ENCODE peak calls at places on chromosomes 12 and 14, in four cellular contexts. P is SK-N-SH, M is A673, E is sigmoid colon. X is an unnamed sample.

GRCh38 chr12:54352022-54352531 is 12.2 kb downstream of the GPR84 start:
- DNase-seq in E (peak), M (peak), P (peak), X (no peak)

GRCh38 chr14:92994131-92994676 is 71.3 kb downstream of the CHGA start:
- DNase-seq in P (no peak), E (no peak), M (no peak), X (no peak)

GRCh38 chr14:74251546-74252030 is 12.3 kb downstream of the VSX2 start:
- DNase-seq in P (peak), E (peak), M (peak), X (no peak)

GRCh38 chr12:89238593-89238992 is 113.7 kb downstream of the DUSP6 start:
- DNase-seq in M (no peak), E (no peak), P (no peak), X (no peak)

GRCh38 chr12:47554046-47554653 is 151.7 kb downstream of the RPAP3 start:
- DNase-seq in M (peak), E (no peak), P (no peak), X (no peak)

GRCh38 chr12:139585-139984 is 73.0 kb downstream of the IQSEC3 start:
- DNase-seq in E (no peak), P (no peak), M (no peak), X (no peak)

GRCh38 chr12:111185206-111185888 is 183.5 kb downstream of the PHETA1 start:
- DNase-seq in P (no peak), M (no peak), E (no peak), X (no peak)

GRCh38 chr12:117998719-117999118 is 17.8 kb upstream of the RFC5 start:
- DNase-seq in M (no peak), E (no peak), P (no peak), X (no peak)

GRCh38 chr12:39912211-39912980 is 193.5 kb downstream of the SLC2A13 start:
- DNase-seq in E (peak), P (no peak), M (no peak), X (peak)

GRCh38 chr14:75123991-75124390 is 2.9 kb downstream of the NEK9 start:
- DNase-seq in P (peak), E (no peak), M (peak), X (peak)

GRCh38 chr12:106766393-106766826 is 8.1 kb upstream of the RIC8B start:
- DNase-seq in E (no peak), P (no peak), M (no peak), X (no peak)

GRCh38 chr12:130116791-130117190 is 45.5 kb upstream of the FZD10 start:
- DNase-seq in E (no peak), P (no peak), M (no peak), X (no peak)

GRCh38 chr14:38730420-38730819 is 372.6 kb downstream of the SEC23A start:
- DNase-seq in P (no peak), M (no peak), E (no peak), X (no peak)

GRCh38 chr12:59452259-59452658 is 143.6 kb upstream of the SLC16A7 start:
- DNase-seq in E (no peak), M (no peak), P (no peak), X (no peak)

GRCh38 chr14:68757618-68758081 is 35.2 kb downstream of the ZFP36L1 start:
- DNase-seq in E (peak), M (no peak), P (no peak), X (no peak)

GRCh38 chr14:99265571-99265970 is 6.4 kb downstream of the BCL11B start:
- DNase-seq in E (no peak), P (no peak), M (no peak), X (no peak)

GRCh38 chr12:52946334-52946733 is 2.6 kb upstream of the KRT18 start:
- DNase-seq in P (no peak), E (no peak), M (no peak), X (no peak)

GRCh38 chr14:66842911-66843572 is 335.1 kb downstream of the GPHN start:
- DNase-seq in P (no peak), E (no peak), M (no peak), X (no peak)

GRCh38 chr12:49347307-49348237 is 884 bp downstream of the DNAJC22 start:
- DNase-seq in E (peak), P (peak), M (peak), X (no peak)

GRCh38 chr14:102806447-102806846 is 29.2 kb downstream of the TRAF3 start:
- DNase-seq in M (no peak), E (no peak), P (no peak), X (no peak)

GRCh38 chr14:102810523-102810922 is 33.3 kb downstream of the TRAF3 start:
- DNase-seq in E (no peak), P (no peak), M (no peak), X (no peak)

GRCh38 chr14:102811971-102812370 is 34.7 kb downstream of the TRAF3 start:
- DNase-seq in P (no peak), E (no peak), M (no peak), X (no peak)

GRCh38 chr14:102811254-102811963 is 34.2 kb downstream of the TRAF3 start:
- DNase-seq in E (no peak), P (no peak), M (no peak), X (no peak)

DNA sequence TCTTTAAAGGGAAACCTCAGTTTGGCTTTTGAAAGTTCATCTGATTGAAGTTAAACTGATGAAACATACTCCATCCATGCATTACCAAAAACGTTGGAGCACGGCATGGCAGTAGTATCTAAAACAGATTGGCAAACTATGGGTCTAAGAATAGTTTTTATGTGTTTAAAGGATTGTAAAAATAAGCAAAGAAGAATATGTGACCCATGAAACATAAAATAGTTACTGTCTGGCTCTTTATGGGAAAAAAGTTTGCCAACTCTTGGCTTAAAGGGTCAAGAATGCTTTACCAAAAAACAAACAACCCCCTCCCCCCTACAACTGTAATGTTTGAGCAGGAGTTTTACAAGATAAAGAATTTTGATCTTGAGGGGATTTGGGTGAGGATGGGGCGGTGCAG is 32.6 kb downstream of the TRAF3 start:
- DNase-seq in M (no peak), P (no peak), E (no peak), X (no peak)
- H3K27ac ChIP-seq in M (no peak), P (no peak), E (no peak), X (no peak)

GRCh38 chr14:76939015-76939742 is 89.3 kb downstream of the IRF2BPL start:
- DNase-seq in M (no peak), P (no peak), E (no peak), X (no peak)
- H3K27ac ChIP-seq in M (no peak), P (no peak), E (no peak), X (no peak)

GRCh38 chr12:76636141-76636692 is 76.6 kb upstream of the OSBPL8 start:
- DNase-seq in M (no peak), P (no peak), E (no peak), X (peak)
- H3K27ac ChIP-seq in M (no peak), P (no peak), E (no peak), X (peak)

GRCh38 chr14:103543140-103543539 is 14.1 kb downstream of the TRMT61A start:
- DNase-seq in P (peak), E (no peak), M (no peak), X (no peak)

GRCh38 chr14:103541944-103542544 is 13.0 kb downstream of the TRMT61A start:
- DNase-seq in P (no peak), M (no peak), E (peak), X (no peak)

GRCh38 chr14:103540816-103541493 is 12.0 kb downstream of the TRMT61A start:
- DNase-seq in P (peak), E (peak), M (no peak), X (no peak)

GRCh38 chr14:103542545-103543088 is 13.6 kb downstream of the TRMT61A start:
- DNase-seq in M (no peak), P (peak), E (peak), X (no peak)

DNA sequence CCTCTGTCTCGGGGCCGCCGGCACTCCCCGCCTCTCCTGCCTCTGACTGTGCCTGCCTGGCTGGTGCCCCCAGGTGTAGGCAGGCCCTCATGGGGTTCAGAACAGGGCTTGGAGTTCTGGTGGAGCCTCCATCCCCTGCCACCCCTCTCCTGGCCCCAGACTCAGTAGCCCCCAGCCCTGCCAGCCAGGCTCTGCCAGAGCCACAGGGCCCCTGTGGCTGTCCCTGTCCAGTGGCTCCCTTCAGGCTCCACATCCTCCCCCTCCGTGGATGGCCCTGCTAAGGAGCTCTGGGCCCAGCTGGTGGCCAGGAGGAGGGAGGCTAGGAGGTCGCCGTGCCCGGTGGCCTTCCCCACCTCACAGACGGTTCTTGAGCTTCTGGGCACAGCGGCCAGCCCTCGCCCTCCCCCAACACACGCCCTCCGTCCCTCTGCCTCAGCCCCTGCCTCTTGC is 12.5 kb downstream of the TRMT61A start:
- DNase-seq in P (no peak), M (no peak), E (no peak), X (no peak)
- H3K27ac ChIP-seq in P (peak), M (no peak), E (peak), X (peak)

DNA sequence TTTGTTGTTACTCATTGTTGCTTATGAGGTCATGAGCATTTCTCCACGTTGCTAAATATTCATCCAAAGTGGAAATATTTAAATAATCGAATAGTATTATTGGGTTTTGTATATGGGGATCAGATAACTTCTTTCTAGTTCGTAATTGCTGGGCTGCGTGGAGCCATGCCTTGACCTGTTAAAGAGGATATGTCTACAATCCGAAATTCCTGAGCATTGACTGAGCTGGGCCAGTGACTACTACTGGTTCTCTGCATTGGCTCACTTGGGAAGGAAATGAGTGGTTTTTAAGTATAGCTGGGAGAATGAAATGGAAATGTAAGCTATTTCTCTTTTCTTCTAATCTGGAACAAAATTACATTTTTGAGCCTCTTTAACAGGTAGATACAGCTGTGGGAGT is 163.2 kb downstream of the RPL10L start:
- DNase-seq in E (no peak), P (no peak), M (no peak), X (no peak)
- H3K27ac ChIP-seq in E (no peak), P (no peak), M (no peak), X (peak)

GRCh38 chr12:108567388-108567787 is 5.0 kb downstream of the ISCU start:
- DNase-seq in E (no peak), P (no peak), M (peak), X (no peak)
- H3K27ac ChIP-seq in E (peak), P (peak), M (peak), X (no peak)

GRCh38 chr12:41407240-41407799 is 219.2 kb downstream of the PDZRN4 start:
- DNase-seq in E (no peak), P (no peak), M (no peak), X (no peak)
- H3K27ac ChIP-seq in E (no peak), P (no peak), M (no peak), X (no peak)

DNA sequence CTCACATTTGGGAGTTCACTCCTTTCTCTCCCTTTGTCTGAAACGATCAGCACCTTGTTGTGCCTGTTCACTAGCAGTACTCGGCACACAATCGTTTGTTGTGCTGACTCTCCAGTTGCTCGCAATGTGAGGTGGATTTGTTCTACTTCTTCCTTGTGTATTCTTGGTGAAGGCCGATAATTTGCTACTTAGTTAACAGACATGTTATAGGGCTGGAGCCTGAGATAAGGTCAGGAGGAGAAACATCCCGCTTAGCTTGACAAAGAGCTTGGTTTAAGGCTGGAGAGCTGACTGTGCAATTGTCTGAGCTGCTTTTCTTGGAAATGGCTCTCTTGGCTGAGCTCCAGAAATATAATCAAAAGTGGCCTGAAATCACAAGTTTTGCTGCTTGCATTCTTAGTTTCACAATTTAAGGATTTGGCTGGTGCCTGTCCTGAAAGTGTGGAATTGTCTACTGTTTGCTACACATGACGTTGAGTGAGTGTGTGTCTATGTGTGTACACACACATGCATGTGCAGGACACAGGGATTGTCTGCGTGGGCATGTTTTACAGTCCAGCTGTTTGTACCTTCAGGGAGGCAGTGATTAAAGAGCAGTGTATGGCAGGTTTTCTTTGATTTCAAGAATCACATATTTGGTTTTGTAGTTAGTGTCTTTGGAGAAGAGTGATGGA is 77.7 kb downstream of the ARF6 start:
- DNase-seq in P (no peak), E (no peak), M (peak), X (no peak)
- H3K27ac ChIP-seq in P (no peak), E (peak), M (peak), X (peak)

DNA sequence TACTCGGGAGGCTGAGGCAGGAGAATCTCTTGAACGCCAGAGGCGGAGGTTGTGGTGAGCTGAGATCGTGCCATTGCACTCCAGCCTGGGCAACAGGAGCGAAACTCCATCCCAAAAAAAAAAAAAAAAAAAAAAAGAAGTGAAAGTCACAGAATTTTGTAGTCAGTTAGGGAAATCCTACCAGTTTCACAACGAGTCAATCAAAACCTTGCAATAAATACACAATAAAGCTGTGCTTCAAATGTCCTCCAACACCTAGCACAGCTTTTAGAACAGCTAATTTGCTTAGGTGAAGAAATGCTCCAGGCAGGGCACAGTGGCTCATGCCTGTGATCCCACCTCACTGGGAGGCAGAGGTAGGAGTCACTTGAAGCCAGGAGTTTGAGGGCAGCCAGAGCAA is 112.8 kb upstream of the ATF7IP start:
- DNase-seq in P (no peak), M (no peak), E (no peak), X (no peak)
- H3K27ac ChIP-seq in P (no peak), M (no peak), E (no peak), X (no peak)

GRCh38 chr12:95118138-95118787 is 44.8 kb upstream of the NR2C1 start:
- DNase-seq in P (no peak), E (no peak), M (peak), X (peak)

GRCh38 chr12:95117178-95117599 is 43.8 kb upstream of the NR2C1 start:
- DNase-seq in M (peak), E (peak), P (peak), X (no peak)

GRCh38 chr12:95116773-95117172 is 43.4 kb upstream of the NR2C1 start:
- DNase-seq in M (no peak), P (no peak), E (no peak), X (peak)

GRCh38 chr12:95116341-95116740 is 42.9 kb upstream of the NR2C1 start:
- DNase-seq in P (no peak), M (no peak), E (no peak), X (no peak)

DNA sequence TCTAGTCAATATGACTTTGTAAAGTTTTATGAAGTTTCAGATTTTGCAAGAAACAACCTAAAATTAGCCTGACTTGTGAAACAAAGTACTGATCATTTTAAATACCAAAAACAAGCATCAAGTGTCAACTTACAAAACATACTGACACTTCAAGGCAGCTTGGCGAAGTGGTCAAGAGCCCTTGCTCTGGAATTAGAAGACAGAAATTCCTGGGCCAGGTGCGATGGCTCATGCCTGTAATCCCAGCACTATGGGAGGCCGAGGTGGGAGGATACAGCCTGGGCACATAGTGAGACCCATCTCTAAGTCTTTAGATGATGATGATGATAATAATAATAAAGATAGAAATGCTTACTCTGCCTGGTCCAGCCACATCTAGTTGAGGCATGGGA is 45.4 kb upstream of the NR2C1 start:
- DNase-seq in P (no peak), M (no peak), E (no peak), X (no peak)
- H3K27ac ChIP-seq in P (peak), M (no peak), E (peak), X (peak)